ENCODE peak calls at places on chromosome 22, in six cellular contexts. One of them, this sample, is unnamed.

GRCh38 chr22:32746715-32747114 is 54.8 kb upstream of the TIMP3 start:
- DNase-seq in WTC11: no peak
- DNase-seq in naive thymus-derived CD8-positive, alpha-beta T cell: no peak
- DNase-seq in hepatocyte: no peak
- DNase-seq in A549: no peak
- DNase-seq in T-helper 1 cell: no peak
- DNase-seq in this sample: no peak

GRCh38 chr22:35896306-35896705 is 132.3 kb downstream of the RBFOX2 start:
- DNase-seq in WTC11: no peak
- DNase-seq in naive thymus-derived CD8-positive, alpha-beta T cell: no peak
- DNase-seq in hepatocyte: no peak
- DNase-seq in A549: no peak
- DNase-seq in T-helper 1 cell: no peak
- DNase-seq in this sample: no peak

GRCh38 chr22:17847360-17848078 is 73.2 kb upstream of the BID start:
- DNase-seq in WTC11: no peak
- DNase-seq in naive thymus-derived CD8-positive, alpha-beta T cell: no peak
- DNase-seq in hepatocyte: no peak
- DNase-seq in A549: no peak
- DNase-seq in T-helper 1 cell: no peak
- DNase-seq in this sample: no peak

GRCh38 chr22:33666661-33667619 is 253.3 kb downstream of the LARGE1 start:
- DNase-seq in WTC11: no peak
- DNase-seq in naive thymus-derived CD8-positive, alpha-beta T cell: no peak
- DNase-seq in hepatocyte: no peak
- DNase-seq in A549: no peak
- DNase-seq in T-helper 1 cell: no peak
- DNase-seq in this sample: no peak

GRCh38 chr22:42910221-42910942 is 53.3 kb upstream of the ARFGAP3 start:
- DNase-seq in WTC11: no peak
- DNase-seq in naive thymus-derived CD8-positive, alpha-beta T cell: no peak
- DNase-seq in hepatocyte: no peak
- DNase-seq in A549: no peak
- DNase-seq in T-helper 1 cell: no peak
- DNase-seq in this sample: peak

GRCh38 chr22:49783036-49783746 is 44.5 kb downstream of the BRD1 start:
- DNase-seq in WTC11: no peak
- DNase-seq in naive thymus-derived CD8-positive, alpha-beta T cell: no peak
- DNase-seq in hepatocyte: no peak
- DNase-seq in A549: no peak
- DNase-seq in T-helper 1 cell: no peak
- DNase-seq in this sample: no peak

GRCh38 chr22:25930710-25931353 is 188.8 kb downstream of the MYO18B start:
- DNase-seq in WTC11: no peak
- DNase-seq in naive thymus-derived CD8-positive, alpha-beta T cell: no peak
- DNase-seq in hepatocyte: no peak
- DNase-seq in A549: no peak
- DNase-seq in T-helper 1 cell: no peak
- DNase-seq in this sample: no peak

GRCh38 chr22:44890416-44891292 is 119.2 kb downstream of the PHF21B start:
- DNase-seq in WTC11: no peak
- DNase-seq in naive thymus-derived CD8-positive, alpha-beta T cell: no peak
- DNase-seq in hepatocyte: no peak
- DNase-seq in A549: no peak
- DNase-seq in T-helper 1 cell: no peak
- DNase-seq in this sample: no peak

GRCh38 chr22:50308597-50308935 is 1.1 kb upstream of the PLXNB2 start:
- DNase-seq in WTC11: no peak
- DNase-seq in naive thymus-derived CD8-positive, alpha-beta T cell: no peak
- DNase-seq in hepatocyte: no peak
- DNase-seq in A549: peak
- DNase-seq in T-helper 1 cell: no peak
- DNase-seq in this sample: no peak

This sample was measured in D341Med.